ENCODE peak calls at places on chromosomes 16 and 17, in ten cellular contexts. One of them, this sample, is unnamed.

GRCh38 chr16:56269824-56270684 is 78.8 kb downstream of the GNAO1 start:
- DNase-seq in HT1080: peak; percentile 54
- DNase-seq in activated naive CD4-positive, alpha-beta T cell: no peak
- DNase-seq in A172: peak; percentile 11
- DNase-seq in stimulated activated CD8-positive, alpha-beta memory T cell treated with anti-CD3 and anti-CD28 coated beads, Interleukin-4, amount 100 ng/mL, for 1 hour: no peak
- DNase-seq in HFFc6: peak; percentile 80
- DNase-seq in NCI-H748 treated with DMSO at 0.1 percent for 48 hours: no peak
- DNase-seq in activated CD8-positive, alpha-beta memory T cell treated with anti-CD3 and anti-CD28 coated beads, Interleukin-2, amount 10 ng/mL, durations not matched to agents 7 days and 5 days: no peak
- DNase-seq in left colon: no peak
- DNase-seq in fibroblast of the aortic adventitia: peak; percentile 22
- DNase-seq in this sample: no peak

GRCh38 chr16:85252014-85252413 is 139.7 kb upstream of the CIBAR2 start:
- DNase-seq in HT1080: no peak
- DNase-seq in activated naive CD4-positive, alpha-beta T cell: no peak
- DNase-seq in A172: no peak
- DNase-seq in stimulated activated CD8-positive, alpha-beta memory T cell treated with anti-CD3 and anti-CD28 coated beads, Interleukin-4, amount 100 ng/mL, for 1 hour: no peak
- DNase-seq in HFFc6: no peak
- DNase-seq in NCI-H748 treated with DMSO at 0.1 percent for 48 hours: no peak
- DNase-seq in activated CD8-positive, alpha-beta memory T cell treated with anti-CD3 and anti-CD28 coated beads, Interleukin-2, amount 10 ng/mL, durations not matched to agents 7 days and 5 days: no peak
- DNase-seq in left colon: no peak
- DNase-seq in fibroblast of the aortic adventitia: no peak
- DNase-seq in this sample: no peak

GRCh38 chr17:82804442-82805191 is 35.2 kb downstream of the ZNF750 start:
- DNase-seq in HT1080: no peak
- DNase-seq in activated naive CD4-positive, alpha-beta T cell: no peak
- DNase-seq in A172: no peak
- DNase-seq in stimulated activated CD8-positive, alpha-beta memory T cell treated with anti-CD3 and anti-CD28 coated beads, Interleukin-4, amount 100 ng/mL, for 1 hour: no peak
- DNase-seq in HFFc6: no peak
- DNase-seq in NCI-H748 treated with DMSO at 0.1 percent for 48 hours: no peak
- DNase-seq in activated CD8-positive, alpha-beta memory T cell treated with anti-CD3 and anti-CD28 coated beads, Interleukin-2, amount 10 ng/mL, durations not matched to agents 7 days and 5 days: no peak
- DNase-seq in left colon: no peak
- DNase-seq in fibroblast of the aortic adventitia: peak; percentile 91
- DNase-seq in this sample: no peak

GRCh38 chr17:4833941-4834501 is 881 bp downstream of the MINK1 start:
- DNase-seq in HT1080: peak; percentile 41
- DNase-seq in activated naive CD4-positive, alpha-beta T cell: no peak
- DNase-seq in A172: peak; percentile 34
- DNase-seq in stimulated activated CD8-positive, alpha-beta memory T cell treated with anti-CD3 and anti-CD28 coated beads, Interleukin-4, amount 100 ng/mL, for 1 hour: no peak
- DNase-seq in HFFc6: peak; percentile 17
- DNase-seq in NCI-H748 treated with DMSO at 0.1 percent for 48 hours: no peak
- DNase-seq in activated CD8-positive, alpha-beta memory T cell treated with anti-CD3 and anti-CD28 coated beads, Interleukin-2, amount 10 ng/mL, durations not matched to agents 7 days and 5 days: no peak
- DNase-seq in left colon: peak; percentile 52
- DNase-seq in fibroblast of the aortic adventitia: peak; percentile 44
- DNase-seq in this sample: no peak

GRCh38 chr17:72715906-72716572 is 376.4 kb downstream of the SLC39A11 start:
- DNase-seq in HT1080: peak; percentile 99
- DNase-seq in activated naive CD4-positive, alpha-beta T cell: no peak
- DNase-seq in A172: peak; percentile 97
- DNase-seq in stimulated activated CD8-positive, alpha-beta memory T cell treated with anti-CD3 and anti-CD28 coated beads, Interleukin-4, amount 100 ng/mL, for 1 hour: no peak
- DNase-seq in HFFc6: peak; percentile 89
- DNase-seq in NCI-H748 treated with DMSO at 0.1 percent for 48 hours: no peak
- DNase-seq in activated CD8-positive, alpha-beta memory T cell treated with anti-CD3 and anti-CD28 coated beads, Interleukin-2, amount 10 ng/mL, durations not matched to agents 7 days and 5 days: no peak
- DNase-seq in left colon: no peak
- DNase-seq in fibroblast of the aortic adventitia: peak; percentile 85
- DNase-seq in this sample: no peak

GRCh38 chr17:66678827-66679226 is 156.1 kb upstream of the CACNG5 start:
- DNase-seq in HT1080: no peak
- DNase-seq in activated naive CD4-positive, alpha-beta T cell: no peak
- DNase-seq in A172: no peak
- DNase-seq in stimulated activated CD8-positive, alpha-beta memory T cell treated with anti-CD3 and anti-CD28 coated beads, Interleukin-4, amount 100 ng/mL, for 1 hour: no peak
- DNase-seq in HFFc6: no peak
- DNase-seq in NCI-H748 treated with DMSO at 0.1 percent for 48 hours: no peak
- DNase-seq in activated CD8-positive, alpha-beta memory T cell treated with anti-CD3 and anti-CD28 coated beads, Interleukin-2, amount 10 ng/mL, durations not matched to agents 7 days and 5 days: no peak
- DNase-seq in left colon: no peak
- DNase-seq in fibroblast of the aortic adventitia: no peak
- DNase-seq in this sample: no peak

GRCh38 chr16:66847533-66848057 is 3.4 kb downstream of the CA7 start:
- DNase-seq in HT1080: no peak
- DNase-seq in activated naive CD4-positive, alpha-beta T cell: no peak
- DNase-seq in A172: no peak
- DNase-seq in stimulated activated CD8-positive, alpha-beta memory T cell treated with anti-CD3 and anti-CD28 coated beads, Interleukin-4, amount 100 ng/mL, for 1 hour: no peak
- DNase-seq in HFFc6: no peak
- DNase-seq in NCI-H748 treated with DMSO at 0.1 percent for 48 hours: no peak
- DNase-seq in activated CD8-positive, alpha-beta memory T cell treated with anti-CD3 and anti-CD28 coated beads, Interleukin-2, amount 10 ng/mL, durations not matched to agents 7 days and 5 days: no peak
- DNase-seq in left colon: no peak
- DNase-seq in fibroblast of the aortic adventitia: no peak
- DNase-seq in this sample: no peak

GRCh38 chr16:3980311-3981111 is 100.0 kb upstream of the CREBBP start:
- DNase-seq in HT1080: peak; percentile 60
- DNase-seq in activated naive CD4-positive, alpha-beta T cell: no peak
- DNase-seq in A172: peak; percentile 75
- DNase-seq in stimulated activated CD8-positive, alpha-beta memory T cell treated with anti-CD3 and anti-CD28 coated beads, Interleukin-4, amount 100 ng/mL, for 1 hour: no peak
- DNase-seq in HFFc6: peak; percentile 65
- DNase-seq in NCI-H748 treated with DMSO at 0.1 percent for 48 hours: no peak
- DNase-seq in activated CD8-positive, alpha-beta memory T cell treated with anti-CD3 and anti-CD28 coated beads, Interleukin-2, amount 10 ng/mL, durations not matched to agents 7 days and 5 days: no peak
- DNase-seq in left colon: no peak
- DNase-seq in fibroblast of the aortic adventitia: peak; percentile 78
- DNase-seq in this sample: no peak

GRCh38 chr16:15775209-15775608 is 81.6 kb downstream of the MYH11 start:
- DNase-seq in HT1080: no peak
- DNase-seq in activated naive CD4-positive, alpha-beta T cell: no peak
- DNase-seq in A172: peak; percentile 51
- DNase-seq in stimulated activated CD8-positive, alpha-beta memory T cell treated with anti-CD3 and anti-CD28 coated beads, Interleukin-4, amount 100 ng/mL, for 1 hour: no peak
- DNase-seq in HFFc6: peak; percentile 35
- DNase-seq in NCI-H748 treated with DMSO at 0.1 percent for 48 hours: no peak
- DNase-seq in activated CD8-positive, alpha-beta memory T cell treated with anti-CD3 and anti-CD28 coated beads, Interleukin-2, amount 10 ng/mL, durations not matched to agents 7 days and 5 days: no peak
- DNase-seq in left colon: no peak
- DNase-seq in fibroblast of the aortic adventitia: peak; percentile 38
- DNase-seq in this sample: no peak

GRCh38 chr17:57405486-57406072 is 149.3 kb downstream of the MSI2 start:
- DNase-seq in HT1080: no peak
- DNase-seq in activated naive CD4-positive, alpha-beta T cell: no peak
- DNase-seq in A172: no peak
- DNase-seq in stimulated activated CD8-positive, alpha-beta memory T cell treated with anti-CD3 and anti-CD28 coated beads, Interleukin-4, amount 100 ng/mL, for 1 hour: no peak
- DNase-seq in HFFc6: peak; percentile 8
- DNase-seq in NCI-H748 treated with DMSO at 0.1 percent for 48 hours: no peak
- DNase-seq in activated CD8-positive, alpha-beta memory T cell treated with anti-CD3 and anti-CD28 coated beads, Interleukin-2, amount 10 ng/mL, durations not matched to agents 7 days and 5 days: no peak
- DNase-seq in left colon: no peak
- DNase-seq in fibroblast of the aortic adventitia: no peak
- DNase-seq in this sample: no peak

This sample was measured in T follicular helper cell.